ENCODE peak calls at places on chromosomes 1 and 21, in nine cellular contexts. N, H, I, G, E, L, P, B and R are unnamed samples.

GRCh38 chr1:235601087-235601486 is 48.5 kb downstream of the GNG4 start:
- DNase-seq in E (no peak), B (no peak), H (peak), I (peak), G (no peak), P (no peak), N (peak), L (no peak), R (peak)

GRCh38 chr1:230149751-230150584 is 82.9 kb downstream of the GALNT2 start:
- DNase-seq in E (no peak), P (no peak), I (no peak), B (no peak), N (peak), H (no peak), L (peak), G (no peak), R (no peak)

GRCh38 chr1:1599919-1600860 is at the start of gene FNDC10:
- DNase-seq in L (no peak), N (no peak), G (peak), B (no peak), P (no peak), H (no peak), I (no peak), E (no peak), R (no peak)

GRCh38 chr1:161791889-161792655 is 26.0 kb downstream of the ATF6 start:
- DNase-seq in B (no peak), P (no peak), E (no peak), N (no peak), I (no peak), H (peak), G (no peak), L (no peak), R (no peak)

GRCh38 chr1:212291505-212292134 is 6.4 kb downstream of the PPP2R5A start:
- DNase-seq in H (peak), I (no peak), G (no peak), L (no peak), P (no peak), E (no peak), N (peak), B (no peak), R (no peak)

GRCh38 chr1:25675729-25676476 is 59.3 kb downstream of the MAN1C1 start:
- DNase-seq in I (peak), P (no peak), E (no peak), H (no peak), N (peak), B (peak), L (peak), G (no peak), R (no peak)

GRCh38 chr1:111948209-111949131 is 41.0 kb downstream of the KCND3 start:
- DNase-seq in B (peak), I (no peak), E (no peak), H (no peak), L (no peak), G (peak), P (peak), N (no peak), R (peak)

GRCh38 chr1:1063945-1064831 is 9.9 kb downstream of the RNF223 start:
- DNase-seq in E (no peak), H (peak), P (peak), N (peak), B (peak), I (peak), G (peak), L (peak), R (peak)

GRCh38 chr1:217332426-217333065 is 298.3 kb downstream of the GPATCH2 start:
- DNase-seq in E (no peak), B (no peak), I (peak), H (peak), G (no peak), L (no peak), P (no peak), N (no peak), R (no peak)

GRCh38 chr1:3738943-3739342 is 13.3 kb upstream of the CCDC27 start:
- DNase-seq in B (no peak), L (no peak), E (no peak), H (no peak), G (no peak), P (no peak), I (no peak), N (no peak), R (no peak)

GRCh38 chr1:179798864-179799516 is 55.9 kb downstream of the FAM163A start:
- DNase-seq in H (no peak), I (no peak), B (no peak), E (no peak), G (no peak), P (no peak), L (no peak), N (no peak), R (no peak)

GRCh38 chr1:9900142-9901043 is 9.7 kb downstream of the CTNNBIP1 start:
- DNase-seq in I (peak), N (no peak), P (no peak), G (peak), L (peak), E (no peak), H (no peak), B (peak), R (peak)

GRCh38 chr1:183696981-183697380 is 43.9 kb upstream of the APOBEC4 start:
- DNase-seq in G (no peak), P (no peak), B (no peak), E (no peak), L (no peak), N (no peak), I (no peak), H (no peak), R (no peak)

GRCh38 chr1:19395678-19396192 is 83.6 kb downstream of the SLC66A1 start:
- DNase-seq in I (no peak), E (peak), B (no peak), L (no peak), H (no peak), N (no peak), P (no peak), G (no peak), R (no peak)

GRCh38 chr1:8396083-8396911 is 78.4 kb downstream of the SLC45A1 start:
- DNase-seq in L (no peak), N (no peak), P (no peak), G (no peak), B (no peak), I (no peak), H (peak), E (no peak), R (no peak)

GRCh38 chr1:13730751-13731482 is 30.9 kb downstream of the PRDM2 start:
- DNase-seq in L (peak), E (no peak), P (no peak), B (peak), G (no peak), H (no peak), I (peak), N (peak), R (no peak)

GRCh38 chr21:41678016-41678935 is 88.6 kb downstream of the RIPK4 start:
- DNase-seq in B (peak), P (no peak), L (no peak), G (no peak), E (no peak), N (no peak), H (no peak), I (peak), R (no peak)

GRCh38 chr1:235588916-235589515 is 60.6 kb downstream of the GNG4 start:
- DNase-seq in P (peak), G (no peak), N (peak), I (no peak), B (peak), L (peak), H (peak), E (no peak), R (no peak)

GRCh38 chr1:179831852-179832699 is 45.5 kb downstream of the TOR1AIP2 start:
- DNase-seq in N (no peak), I (no peak), E (no peak), G (no peak), B (no peak), H (no peak), L (no peak), P (no peak), R (no peak)

GRCh38 chr1:92538048-92538412 is 51.3 kb upstream of the GFI1 start:
- DNase-seq in G (no peak), B (no peak), H (no peak), I (no peak), P (no peak), L (peak), N (no peak), E (no peak), R (no peak)

GRCh38 chr1:50742523-50742922 is 217.5 kb downstream of the FAF1 start:
- DNase-seq in L (no peak), E (no peak), B (no peak), N (no peak), P (no peak), I (no peak), H (no peak), G (no peak), R (no peak)

GRCh38 chr1:215719569-215719968 is 152.5 kb downstream of the KCTD3 start:
- DNase-seq in I (no peak), H (no peak), G (no peak), P (no peak), E (no peak), B (no peak), N (no peak), L (no peak), R (no peak)

GRCh38 chr1:25134801-25135585 is 97.3 kb downstream of the SYF2 start:
- DNase-seq in E (no peak), L (no peak), G (no peak), I (no peak), B (no peak), H (no peak), P (no peak), N (no peak), R (no peak)

GRCh38 chr1:228511539-228512445 is 24.6 kb downstream of the RNF187 start:
- DNase-seq in B (no peak), N (no peak), E (no peak), L (no peak), G (no peak), I (no peak), H (no peak), P (no peak), R (no peak)

GRCh38 chr1:156532374-156532773 is 31.8 kb upstream of the MEF2D start:
- DNase-seq in B (peak), E (no peak), I (no peak), P (no peak), H (no peak), N (no peak), L (no peak), G (no peak), R (no peak)

GRCh38 chr21:31730687-31731111 is 1.2 kb downstream of the SCAF4 start:
- DNase-seq in I (no peak), G (no peak), P (no peak), N (peak), B (no peak), E (no peak), H (peak), L (no peak), R (no peak)

GRCh38 chr21:45655071-45655470 is 11.5 kb downstream of the PCBP3 start:
- DNase-seq in I (no peak), N (no peak), L (no peak), B (no peak), G (no peak), E (peak), H (peak), P (no peak), R (no peak)

GRCh38 chr1:234968470-234968869 is 160.2 kb downstream of the TOMM20 start:
- DNase-seq in L (no peak), I (no peak), E (no peak), B (no peak), G (no peak), N (no peak), H (no peak), P (no peak), R (no peak)

GRCh38 chr1:94602312-94602711 is 60.8 kb upstream of the F3 start:
- DNase-seq in N (no peak), L (no peak), P (no peak), E (no peak), I (peak), B (peak), G (no peak), H (peak), R (no peak)

GRCh38 chr1:205172729-205173366 is 38.7 kb downstream of the DSTYK start:
- DNase-seq in H (peak), E (peak), I (no peak), P (no peak), G (no peak), N (no peak), B (no peak), L (no peak), R (no peak)

GRCh38 chr1:247430430-247430829 is 14.5 kb downstream of the NLRP3 start:
- DNase-seq in I (no peak), G (no peak), B (no peak), H (no peak), N (no peak), L (no peak), E (no peak), P (no peak), R (no peak)

GRCh38 chr1:108533351-108534083 is 26.4 kb upstream of the EEIG2 start:
- DNase-seq in G (no peak), B (no peak), L (peak), H (no peak), E (no peak), N (no peak), I (no peak), P (no peak), R (no peak)

GRCh38 chr1:205593532-205593931 is 38.3 kb downstream of the ELK4 start:
- DNase-seq in E (no peak), I (no peak), N (peak), L (peak), H (no peak), B (no peak), G (no peak), P (no peak), R (peak)

GRCh38 chr1:87560137-87560536 is 231.5 kb downstream of the LMO4 start:
- DNase-seq in L (no peak), P (no peak), G (no peak), E (no peak), N (no peak), B (no peak), I (no peak), H (no peak), R (no peak)

GRCh38 chr1:64059556-64059955 is 143.9 kb upstream of the UBE2U start:
- DNase-seq in L (no peak), N (no peak), E (no peak), I (no peak), B (no peak), G (no peak), H (no peak), P (no peak), R (no peak)
- H3K4me3 ChIP-seq in L (no peak), N (no peak), E (no peak), I (no peak), B (no peak), G (no peak), H (no peak), P (no peak), R (no peak)

GRCh38 chr21:39715804-39716397 is 29.1 kb upstream of the IGSF5 start:
- DNase-seq in I (peak), N (peak), L (no peak), P (peak), B (no peak), E (no peak), H (peak), G (peak), R (peak)
- TF ChIP-seq CTCF in I (peak), N (peak), L (peak), P (peak), B (peak), E (peak), H (peak), G (peak), R (peak)

DNA sequence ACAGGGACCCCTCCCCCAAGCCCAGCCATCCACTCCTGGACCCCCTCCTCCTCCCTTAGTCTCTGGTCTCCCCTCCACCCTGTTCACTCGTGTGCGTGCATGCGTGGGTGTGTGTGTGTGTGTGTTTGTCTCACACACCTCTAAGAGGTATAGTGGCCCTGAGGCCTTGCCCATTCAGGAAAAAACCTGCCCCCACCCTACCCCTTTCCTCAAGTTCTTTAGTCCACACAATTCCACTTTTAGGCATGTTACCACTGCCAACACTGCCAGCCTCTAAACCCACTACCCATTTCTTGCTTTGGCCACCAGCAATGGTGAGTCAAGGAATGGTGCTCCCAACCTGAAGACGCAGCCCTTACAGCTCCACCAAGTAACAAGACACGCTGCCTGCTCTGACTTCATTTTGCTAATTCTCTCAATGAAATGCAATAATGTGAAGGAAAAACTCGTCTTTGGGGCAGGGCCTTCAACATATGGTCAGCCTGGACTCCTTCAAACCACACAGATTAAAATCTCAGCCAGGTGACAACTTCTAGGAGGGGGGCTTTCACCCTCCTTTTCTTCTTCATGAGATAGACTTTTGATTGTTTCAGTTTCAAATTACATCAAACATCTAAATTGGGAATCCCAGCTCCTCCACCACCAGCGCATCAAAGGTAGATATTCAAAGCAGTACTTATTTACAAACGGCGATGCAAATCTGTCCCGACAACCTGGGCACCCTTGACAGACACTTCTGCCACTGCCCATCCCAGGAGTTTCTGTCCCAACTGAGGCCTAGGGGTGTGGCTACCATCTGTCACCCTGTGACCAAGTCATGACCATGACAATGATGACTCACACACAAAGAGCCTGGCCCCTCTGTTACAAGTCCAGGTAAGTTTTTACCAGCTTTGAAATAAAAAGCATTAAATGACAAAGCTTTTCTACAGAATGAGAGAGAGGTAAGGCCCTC is 29.8 kb downstream of the SSBP3 start:
- DNase-seq in B (no peak), N (peak), I (no peak), G (no peak), H (no peak), E (no peak), L (peak), P (no peak), R (peak)
- H3K4me3 ChIP-seq in B (no peak), N (peak), I (no peak), G (no peak), H (no peak), E (no peak), L (peak), P (no peak), R (no peak)

GRCh38 chr1:221154932-221155331 is 275.7 kb downstream of the HLX start:
- DNase-seq in G (no peak), H (peak), I (no peak), E (no peak), L (no peak), B (no peak), P (no peak), N (no peak), R (no peak)
- TF ChIP-seq CTCF in G (no peak), H (no peak), I (no peak), E (no peak), L (no peak), B (no peak), P (no peak), N (no peak), R (no peak)

DNA sequence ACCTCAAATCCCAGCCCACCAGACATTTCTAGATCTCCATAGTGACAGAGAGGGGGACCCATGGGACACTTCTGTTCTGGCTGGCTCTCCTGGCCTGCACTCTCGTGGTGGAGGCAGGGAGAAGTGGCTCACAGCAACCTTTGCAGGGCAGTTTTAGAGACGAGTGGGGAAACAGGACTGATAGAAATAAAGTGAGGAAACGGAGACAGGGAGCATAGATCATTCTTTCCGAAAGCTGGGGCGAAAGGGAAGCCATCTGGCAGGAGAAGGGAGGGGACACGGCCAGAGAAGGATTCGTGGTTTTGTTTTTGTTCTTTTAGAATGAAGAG is 3.5 kb downstream of the TIE1 start:
- DNase-seq in I (no peak), N (no peak), G (no peak), L (no peak), P (no peak), E (no peak), H (no peak), B (no peak), R (no peak)
- H3K4me3 ChIP-seq in I (no peak), N (no peak), G (peak), L (no peak), P (no peak), E (no peak), H (no peak), B (peak), R (no peak)

GRCh38 chr1:64584479-64584878 is 114.5 kb downstream of the CACHD1 start:
- DNase-seq in N (no peak), E (no peak), H (no peak), P (no peak), B (no peak), L (no peak), I (no peak), G (no peak), R (no peak)
- TF ChIP-seq CTCF in N (peak), E (no peak), H (peak), P (no peak), B (peak), L (peak), I (no peak), G (no peak), R (no peak)

DNA sequence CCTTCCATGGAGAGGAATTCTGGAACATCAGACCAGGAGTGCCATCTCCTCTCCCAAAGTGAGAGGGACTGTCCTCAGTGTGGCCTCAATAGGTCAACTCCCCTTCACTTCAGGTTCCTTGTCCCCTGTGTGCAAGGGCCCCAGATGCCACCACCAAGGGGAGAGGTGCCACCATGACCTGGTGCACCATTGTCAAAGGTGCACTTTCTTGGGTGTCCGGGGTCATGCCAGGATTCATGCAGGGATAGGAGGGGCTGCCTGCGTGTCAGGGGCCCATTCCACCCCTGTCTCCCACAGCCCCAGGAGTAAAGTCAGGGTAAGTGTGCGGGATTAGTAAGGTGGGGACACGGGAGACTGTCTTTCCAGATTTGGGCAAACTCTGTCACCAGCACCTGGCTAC is 21.4 kb upstream of the EPHA2 start:
- DNase-seq in E (no peak), I (no peak), H (no peak), L (no peak), P (no peak), G (no peak), N (no peak), B (no peak), R (no peak)
- H3K4me3 ChIP-seq in E (no peak), I (no peak), H (no peak), L (no peak), P (no peak), G (no peak), N (no peak), B (no peak), R (no peak)

GRCh38 chr1:36475910-36476604 is 6.7 kb downstream of the CSF3R start:
- DNase-seq in N (no peak), G (no peak), B (peak), H (no peak), P (no peak), I (no peak), E (no peak), L (no peak), R (no peak)
- TF ChIP-seq CTCF in N (no peak), G (no peak), B (no peak), H (no peak), P (no peak), I (no peak), E (no peak), L (no peak), R (no peak)